ENCODE peak calls at places on chromosomes 3 and 15, in five cellular contexts. E is psoas muscle, Z is right lobe of liver, B is NCI-H1105, X is non-pigmented ciliary epithelial cell. D is an unnamed sample.

GRCh38 chr15:74290645-74291044 is 54.5 kb downstream of the CCDC33 start:
- DNase-seq in X (no peak), E (no peak), Z (no peak), B (no peak), D (no peak)

GRCh38 chr3:87225659-87226058 is 1.4 kb upstream of the CHMP2B start:
- DNase-seq in Z (no peak), B (no peak), E (no peak), X (no peak), D (no peak)

GRCh38 chr3:100184960-100185566 is 70.8 kb upstream of the FILIP1L start:
- DNase-seq in Z (no peak), X (no peak), E (no peak), B (no peak), D (no peak)

GRCh38 chr3:127035672-127036071 is 52.8 kb downstream of the PLXNA1 start:
- DNase-seq in B (no peak), E (peak), Z (peak), X (peak), D (no peak)

GRCh38 chr3:56878046-56878445 is 76.3 kb upstream of the ARHGEF3 start:
- DNase-seq in Z (no peak), B (no peak), E (no peak), X (no peak), D (no peak)

GRCh38 chr3:129575987-129576364 is 30.5 kb downstream of the PLXND1 start:
- DNase-seq in X (no peak), Z (no peak), B (no peak), E (no peak), D (no peak)

GRCh38 chr3:34361921-34362320 is 563.5 kb downstream of the PDCD6IP start:
- DNase-seq in B (no peak), X (no peak), Z (no peak), E (no peak), D (no peak)

GRCh38 chr3:66577804-66578203 is 77.0 kb upstream of the LRIG1 start:
- DNase-seq in E (no peak), B (peak), Z (no peak), X (no peak), D (no peak)

GRCh38 chr3:73605388-73605787 is 19.4 kb downstream of the PDZRN3 start:
- DNase-seq in B (no peak), X (no peak), Z (no peak), E (no peak), D (no peak)

GRCh38 chr3:109784852-109785631 is 447.7 kb upstream of the DPPA4 start:
- DNase-seq in E (no peak), B (no peak), Z (no peak), X (no peak), D (no peak)

GRCh38 chr15:85595804-85596536 is 198.8 kb downstream of the KLHL25 start:
- DNase-seq in B (no peak), Z (no peak), E (no peak), X (no peak), D (no peak)

GRCh38 chr3:23805228-23805880 is 401 bp upstream of the UBE2E1 start:
- DNase-seq in E (no peak), B (no peak), X (no peak), Z (no peak), D (no peak)

GRCh38 chr3:129413687-129414506 is 14.5 kb downstream of the EFCAB12 start:
- DNase-seq in E (no peak), Z (no peak), B (no peak), X (peak), D (peak)

GRCh38 chr3:189710620-189711388 is 79.6 kb downstream of the TP63 start:
- DNase-seq in Z (peak), E (peak), B (no peak), X (peak), D (peak)

GRCh38 chr3:16112910-16113504 is 61.5 kb upstream of the GALNT15 start:
- DNase-seq in X (no peak), Z (no peak), E (no peak), B (no peak), D (no peak)

GRCh38 chr3:40911928-40912327 is 287.4 kb upstream of the CTNNB1 start:
- DNase-seq in Z (no peak), X (no peak), E (no peak), B (no peak), D (no peak)

GRCh38 chr15:67098768-67099282 is 33.4 kb downstream of the SMAD3 start:
- DNase-seq in X (no peak), E (no peak), Z (no peak), B (no peak), D (no peak)

GRCh38 chr3:187741403-187742350 is 3.6 kb downstream of the BCL6 start:
- DNase-seq in Z (peak), E (peak), X (no peak), B (peak), D (no peak)

GRCh38 chr15:33089878-33090757 is 104.4 kb downstream of the FMN1 start:
- DNase-seq in B (peak), X (peak), Z (no peak), E (no peak), D (no peak)

GRCh38 chr15:30649952-30650929 is 24.3 kb downstream of the ARHGAP11B start:
- DNase-seq in X (no peak), B (no peak), Z (no peak), E (no peak), D (no peak)

GRCh38 chr3:138940446-138940845 is 6.5 kb downstream of the FOXL2 start:
- DNase-seq in B (no peak), X (no peak), Z (no peak), E (no peak), D (no peak)

GRCh38 chr15:75655911-75656310 is 8.2 kb downstream of the SNX33 start:
- DNase-seq in Z (no peak), B (peak), E (no peak), X (no peak), D (no peak)

GRCh38 chr3:111519193-111519592 is 22.8 kb upstream of the CD96 start:
- DNase-seq in Z (no peak), B (no peak), X (no peak), E (no peak), D (no peak)

GRCh38 chr3:123076112-123076495 is 9.3 kb downstream of the PDIA5 start:
- DNase-seq in Z (no peak), E (no peak), X (no peak), B (no peak), D (no peak)

GRCh38 chr3:166837535-166837934 is 542.6 kb downstream of the ZBBX start:
- DNase-seq in Z (no peak), X (no peak), E (no peak), B (no peak), D (no peak)

GRCh38 chr3:87260270-87260669 is 16.1 kb downstream of the POU1F1 start:
- DNase-seq in X (no peak), E (no peak), B (peak), Z (no peak), D (peak)

GRCh38 chr3:46365737-46366524 is 4.8 kb upstream of the CCR5 start:
- DNase-seq in E (no peak), X (no peak), Z (no peak), B (no peak), D (no peak)

GRCh38 chr15:101115887-101116680 is 135.8 kb downstream of the CHSY1 start:
- DNase-seq in Z (no peak), E (peak), B (no peak), X (no peak), D (no peak)

GRCh38 chr3:172256101-172256687 is 192.1 kb downstream of the GHSR start:
- DNase-seq in B (no peak), Z (no peak), E (peak), X (no peak), D (peak)

GRCh38 chr3:149487598-149488197 is 13.2 kb downstream of the TM4SF4 start:
- DNase-seq in X (no peak), B (no peak), Z (no peak), E (no peak), D (no peak)

GRCh38 chr3:194075802-194076460 is 60.0 kb upstream of the HES1 start:
- DNase-seq in E (no peak), B (no peak), Z (peak), X (no peak), D (no peak)

D was measured in AG04449.